ENCODE peak calls at places on chromosome 7, in seven cellular contexts. One of them, this sample, is unnamed.

GRCh38 chr7:76281006-76281705 is 21.3 kb upstream of the HSPB1 start:
- DNase-seq in H9: no peak
- DNase-seq in H1: no peak
- DNase-seq in IMR-90: no peak
- DNase-seq in neuronal stem cell: no peak
- DNase-seq in mesenchymal stem cell: no peak
- DNase-seq in trophoblast cell: no peak
- DNase-seq in this sample: no peak

GRCh38 chr7:96199421-96199820 is 122.5 kb downstream of the SLC25A13 start:
- DNase-seq in H9: no peak
- DNase-seq in H1: no peak
- DNase-seq in IMR-90: peak
- DNase-seq in neuronal stem cell: no peak
- DNase-seq in mesenchymal stem cell: no peak
- DNase-seq in trophoblast cell: no peak
- DNase-seq in this sample: no peak

GRCh38 chr7:133051066-133051465 is 30.8 kb downstream of the CHCHD3 start:
- DNase-seq in H9: no peak
- DNase-seq in H1: no peak
- DNase-seq in IMR-90: peak
- DNase-seq in neuronal stem cell: no peak
- DNase-seq in mesenchymal stem cell: peak
- DNase-seq in trophoblast cell: no peak
- DNase-seq in this sample: peak

GRCh38 chr7:74006451-74007259 is 21.3 kb upstream of the ELN start:
- DNase-seq in H9: no peak
- DNase-seq in H1: no peak
- DNase-seq in IMR-90: no peak
- DNase-seq in neuronal stem cell: no peak
- DNase-seq in mesenchymal stem cell: no peak
- DNase-seq in trophoblast cell: peak
- DNase-seq in this sample: no peak

GRCh38 chr7:105691029-105691691 is 109.9 kb upstream of the EFCAB10 start:
- DNase-seq in H9: peak
- DNase-seq in H1: no peak
- DNase-seq in IMR-90: peak
- DNase-seq in neuronal stem cell: no peak
- DNase-seq in mesenchymal stem cell: peak
- DNase-seq in trophoblast cell: no peak
- DNase-seq in this sample: peak

GRCh38 chr7:47621985-47622561 is 40.2 kb upstream of the TNS3 start:
- DNase-seq in H9: no peak
- DNase-seq in H1: no peak
- DNase-seq in IMR-90: no peak
- DNase-seq in neuronal stem cell: no peak
- DNase-seq in mesenchymal stem cell: no peak
- DNase-seq in trophoblast cell: no peak
- DNase-seq in this sample: no peak

GRCh38 chr7:153193144-153193595 is 433.6 kb downstream of the ACTR3B start:
- DNase-seq in H9: peak
- DNase-seq in H1: peak
- DNase-seq in IMR-90: no peak
- DNase-seq in neuronal stem cell: peak
- DNase-seq in mesenchymal stem cell: no peak
- DNase-seq in trophoblast cell: peak
- DNase-seq in this sample: peak

GRCh38 chr7:140212100-140212881 is 35.5 kb upstream of the KDM7A start:
- DNase-seq in H9: no peak
- DNase-seq in H1: no peak
- DNase-seq in IMR-90: peak
- DNase-seq in neuronal stem cell: no peak
- DNase-seq in mesenchymal stem cell: no peak
- DNase-seq in trophoblast cell: no peak
- DNase-seq in this sample: no peak

GRCh38 chr7:43535810-43536585 is 46.9 kb upstream of the STK17A start:
- DNase-seq in H9: no peak
- DNase-seq in H1: no peak
- DNase-seq in IMR-90: peak
- DNase-seq in neuronal stem cell: no peak
- DNase-seq in mesenchymal stem cell: peak
- DNase-seq in trophoblast cell: no peak
- DNase-seq in this sample: no peak

GRCh38 chr7:143882020-143882610 is 19.9 kb downstream of the TCAF1 start:
- DNase-seq in H9: peak
- DNase-seq in H1: peak
- DNase-seq in IMR-90: peak
- DNase-seq in neuronal stem cell: peak
- DNase-seq in mesenchymal stem cell: peak
- DNase-seq in trophoblast cell: no peak
- DNase-seq in this sample: peak

GRCh38 chr7:143487566-143487965 is 9.9 kb downstream of the TAS2R41 start:
- DNase-seq in H9: no peak
- DNase-seq in H1: no peak
- DNase-seq in IMR-90: peak
- DNase-seq in neuronal stem cell: no peak
- DNase-seq in mesenchymal stem cell: peak
- DNase-seq in trophoblast cell: no peak
- DNase-seq in this sample: no peak

GRCh38 chr7:73894851-73895441 is 34.0 kb downstream of the TMEM270 start:
- DNase-seq in H9: no peak
- DNase-seq in H1: no peak
- DNase-seq in IMR-90: peak
- DNase-seq in neuronal stem cell: no peak
- DNase-seq in mesenchymal stem cell: peak
- DNase-seq in trophoblast cell: peak
- DNase-seq in this sample: peak

GRCh38 chr7:30119890-30120577 is 14.8 kb upstream of the MTURN start:
- DNase-seq in H9: no peak
- DNase-seq in H1: no peak
- DNase-seq in IMR-90: no peak
- DNase-seq in neuronal stem cell: no peak
- DNase-seq in mesenchymal stem cell: no peak
- DNase-seq in trophoblast cell: no peak
- DNase-seq in this sample: no peak

GRCh38 chr7:18508441-18509427 is 13.2 kb downstream of the HDAC9 start:
- DNase-seq in H9: no peak
- DNase-seq in H1: no peak
- DNase-seq in IMR-90: peak
- DNase-seq in neuronal stem cell: no peak
- DNase-seq in mesenchymal stem cell: peak
- DNase-seq in trophoblast cell: peak
- DNase-seq in this sample: peak

GRCh38 chr7:41047789-41048191 is 655.1 kb downstream of the INHBA start:
- DNase-seq in H9: no peak
- DNase-seq in H1: peak
- DNase-seq in IMR-90: peak
- DNase-seq in neuronal stem cell: no peak
- DNase-seq in mesenchymal stem cell: peak
- DNase-seq in trophoblast cell: no peak
- DNase-seq in this sample: no peak

GRCh38 chr7:94655562-94655883 is 410 bp downstream of the SGCE start:
- DNase-seq in H9: no peak
- DNase-seq in H1: no peak
- DNase-seq in IMR-90: no peak
- DNase-seq in neuronal stem cell: peak
- DNase-seq in mesenchymal stem cell: no peak
- DNase-seq in trophoblast cell: no peak
- DNase-seq in this sample: peak

GRCh38 chr7:30559566-30559965 is 35.1 kb upstream of the GARS1 start:
- DNase-seq in H9: no peak
- DNase-seq in H1: no peak
- DNase-seq in IMR-90: no peak
- DNase-seq in neuronal stem cell: no peak
- DNase-seq in mesenchymal stem cell: peak
- DNase-seq in trophoblast cell: peak
- DNase-seq in this sample: peak

GRCh38 chr7:106962751-106963150 is 81.8 kb upstream of the PRKAR2B start:
- DNase-seq in H9: no peak
- DNase-seq in H1: no peak
- DNase-seq in IMR-90: no peak
- DNase-seq in neuronal stem cell: no peak
- DNase-seq in mesenchymal stem cell: no peak
- DNase-seq in trophoblast cell: no peak
- DNase-seq in this sample: no peak
- H2BK5ac ChIP-seq in H9: no peak
- H2BK5ac ChIP-seq in H1: no peak
- H2BK5ac ChIP-seq in IMR-90: no peak
- H2BK5ac ChIP-seq in neuronal stem cell: no peak
- H2BK5ac ChIP-seq in mesenchymal stem cell: no peak
- H2BK5ac ChIP-seq in trophoblast cell: no peak
- H2BK5ac ChIP-seq in this sample: no peak

GRCh38 chr7:13727279-13727678 is 262.2 kb downstream of the ETV1 start:
- DNase-seq in H9: no peak
- DNase-seq in H1: no peak
- DNase-seq in IMR-90: no peak
- DNase-seq in neuronal stem cell: no peak
- DNase-seq in mesenchymal stem cell: no peak
- DNase-seq in trophoblast cell: no peak
- DNase-seq in this sample: no peak
- H2BK5ac ChIP-seq in H9: no peak
- H2BK5ac ChIP-seq in H1: no peak
- H2BK5ac ChIP-seq in IMR-90: no peak
- H2BK5ac ChIP-seq in neuronal stem cell: no peak
- H2BK5ac ChIP-seq in mesenchymal stem cell: no peak
- H2BK5ac ChIP-seq in trophoblast cell: no peak
- H2BK5ac ChIP-seq in this sample: no peak

GRCh38 chr7:7432979-7433378 is 102.7 kb downstream of the COL28A1 start:
- DNase-seq in H9: no peak
- DNase-seq in H1: no peak
- DNase-seq in IMR-90: no peak
- DNase-seq in neuronal stem cell: no peak
- DNase-seq in mesenchymal stem cell: no peak
- DNase-seq in trophoblast cell: no peak
- DNase-seq in this sample: no peak
- H2BK5ac ChIP-seq in H9: no peak
- H2BK5ac ChIP-seq in H1: no peak
- H2BK5ac ChIP-seq in IMR-90: no peak
- H2BK5ac ChIP-seq in neuronal stem cell: no peak
- H2BK5ac ChIP-seq in mesenchymal stem cell: no peak
- H2BK5ac ChIP-seq in trophoblast cell: no peak
- H2BK5ac ChIP-seq in this sample: no peak

GRCh38 chr7:130367836-130368235 is 12.5 kb upstream of the CPA1 start:
- DNase-seq in H9: no peak
- DNase-seq in H1: no peak
- DNase-seq in IMR-90: no peak
- DNase-seq in neuronal stem cell: no peak
- DNase-seq in mesenchymal stem cell: no peak
- DNase-seq in trophoblast cell: no peak
- DNase-seq in this sample: no peak
- H2BK5ac ChIP-seq in H9: no peak
- H2BK5ac ChIP-seq in H1: no peak
- H2BK5ac ChIP-seq in IMR-90: peak
- H2BK5ac ChIP-seq in neuronal stem cell: peak
- H2BK5ac ChIP-seq in mesenchymal stem cell: no peak
- H2BK5ac ChIP-seq in trophoblast cell: no peak
- H2BK5ac ChIP-seq in this sample: no peak

GRCh38 chr7:55345292-55345691 is 19.8 kb upstream of the LANCL2 start:
- DNase-seq in H9: peak
- DNase-seq in H1: no peak
- DNase-seq in IMR-90: no peak
- DNase-seq in neuronal stem cell: no peak
- DNase-seq in mesenchymal stem cell: no peak
- DNase-seq in trophoblast cell: no peak
- DNase-seq in this sample: no peak
- H2BK5ac ChIP-seq in H9: no peak
- H2BK5ac ChIP-seq in H1: no peak
- H2BK5ac ChIP-seq in IMR-90: no peak
- H2BK5ac ChIP-seq in neuronal stem cell: no peak
- H2BK5ac ChIP-seq in mesenchymal stem cell: no peak
- H2BK5ac ChIP-seq in trophoblast cell: no peak
- H2BK5ac ChIP-seq in this sample: no peak

GRCh38 chr7:149692557-149692982 is 80.8 kb downstream of the ZNF467 start:
- DNase-seq in H9: peak
- DNase-seq in H1: peak
- DNase-seq in IMR-90: no peak
- DNase-seq in neuronal stem cell: no peak
- DNase-seq in mesenchymal stem cell: no peak
- DNase-seq in trophoblast cell: no peak
- DNase-seq in this sample: no peak
- H2BK5ac ChIP-seq in H9: no peak
- H2BK5ac ChIP-seq in H1: no peak
- H2BK5ac ChIP-seq in IMR-90: no peak
- H2BK5ac ChIP-seq in neuronal stem cell: no peak
- H2BK5ac ChIP-seq in mesenchymal stem cell: no peak
- H2BK5ac ChIP-seq in trophoblast cell: no peak
- H2BK5ac ChIP-seq in this sample: no peak

This sample was measured in mesendoderm.